ENCODE peak calls at places on chromosome 2, in nine cellular contexts. F, I, G, Z, U, V, Y, J and L are unnamed samples. For H3K27me3 and H3K36me3, the result is how much of the 10 kb centered on the place peaks cover.

GRCh38 chr2:161068670-161069069 is 91.6 kb upstream of the TANK start:
- DNase-seq in J (no peak), U (no peak), F (no peak), V (no peak), Z (no peak), Y (no peak), I (no peak), G (no peak), L (peak)

GRCh38 chr2:101704816-101705565 is 7.5 kb downstream of the MAP4K4 start:
- DNase-seq in F (no peak), Y (no peak), J (no peak), U (no peak), Z (no peak), I (no peak), G (no peak), V (no peak), L (peak)

GRCh38 chr2:60560734-60561649 is 7.5 kb upstream of the BCL11A start:
- DNase-seq in I (no peak), Y (no peak), F (no peak), V (no peak), G (no peak), Z (no peak), J (no peak), U (no peak), L (peak)

GRCh38 chr2:133458280-133458679 is 110.0 kb downstream of the NCKAP5 start:
- DNase-seq in Y (no peak), G (no peak), Z (no peak), U (no peak), F (no peak), V (peak), I (no peak), J (no peak), L (peak)

GRCh38 chr2:76448956-76449355 is 738.2 kb upstream of the GCFC2 start:
- DNase-seq in J (no peak), V (no peak), U (no peak), I (no peak), G (no peak), Y (no peak), F (no peak), Z (no peak), L (no peak)

GRCh38 chr2:163247151-163247872 is 408.7 kb upstream of the KCNH7 start:
- DNase-seq in I (no peak), F (no peak), J (no peak), Y (no peak), G (no peak), Z (no peak), U (no peak), V (no peak), L (no peak)

GRCh38 chr2:17901246-17901645 is 22.8 kb downstream of the KCNS3 start:
- DNase-seq in U (no peak), I (no peak), G (peak), F (no peak), Y (peak), Z (no peak), V (no peak), J (no peak), L (peak)

GRCh38 chr2:88626171-88627054 is 851 bp downstream of the EIF2AK3 start:
- DNase-seq in I (peak), G (peak), J (peak), Z (peak), F (peak), U (peak), V (peak), Y (peak), L (no peak)

GRCh38 chr2:100658017-100658416 is 95.2 kb downstream of the PDCL3 start:
- DNase-seq in J (no peak), Z (no peak), U (no peak), V (no peak), Y (no peak), G (no peak), F (no peak), I (no peak), L (no peak)

GRCh38 chr2:241810304-241811208 is 1.6 kb downstream of the NEU4 start:
- DNase-seq in Y (peak), U (peak), V (no peak), I (peak), F (peak), G (peak), Z (peak), J (no peak), L (no peak)

GRCh38 chr2:72723769-72724370 is 102.0 kb downstream of the EXOC6B start:
- DNase-seq in Z (no peak), J (no peak), G (no peak), I (no peak), U (peak), F (no peak), Y (no peak), V (no peak), L (no peak)

GRCh38 chr2:178928077-178928476 is 120.9 kb upstream of the TTN start:
- DNase-seq in V (no peak), U (no peak), Y (no peak), J (no peak), G (no peak), Z (no peak), F (no peak), I (no peak), L (no peak)

GRCh38 chr2:65164379-65165023 is 34.6 kb upstream of the RAB1A start:
- DNase-seq in Y (no peak), V (no peak), I (no peak), U (no peak), G (no peak), J (no peak), Z (no peak), F (no peak), L (no peak)

GRCh38 chr2:198712485-198712884 is 745.3 kb downstream of the SATB2 start:
- DNase-seq in V (no peak), U (no peak), I (no peak), F (no peak), J (no peak), G (no peak), Z (no peak), Y (no peak), L (no peak)

GRCh38 chr2:149720615-149721014 is 133.0 kb upstream of the MMADHC start:
- DNase-seq in I (no peak), V (no peak), J (no peak), F (no peak), Z (no peak), G (no peak), U (no peak), Y (no peak), L (no peak)

GRCh38 chr2:27683390-27684071 is 19.8 kb downstream of the SLC4A1AP start:
- DNase-seq in Y (peak), F (peak), U (peak), Z (peak), V (peak), G (peak), I (no peak), J (peak), L (peak)

GRCh38 chr2:3461781-3462492 is 57.4 kb downstream of the ADI1 start:
- DNase-seq in G (peak), J (no peak), Z (no peak), I (peak), U (no peak), F (no peak), V (peak), Y (no peak), L (peak)

GRCh38 chr2:235614900-235615712 is 121.3 kb downstream of the AGAP1 start:
- DNase-seq in F (peak), U (no peak), J (peak), Y (peak), V (peak), I (no peak), G (peak), Z (peak), L (no peak)

GRCh38 chr2:64491426-64491825 is 32.7 kb upstream of the AFTPH start:
- DNase-seq in F (no peak), Z (no peak), Y (no peak), U (no peak), J (no peak), V (no peak), G (no peak), I (no peak), L (no peak)

GRCh38 chr2:214547931-214548330 is 137.1 kb downstream of the VWC2L start:
- DNase-seq in J (no peak), Y (no peak), I (no peak), F (no peak), Z (no peak), U (no peak), V (no peak), G (no peak), L (no peak)

GRCh38 chr2:63698825-63699548 is 110.2 kb downstream of the MDH1 start:
- DNase-seq in V (peak), Y (peak), G (peak), J (peak), Z (no peak), I (no peak), U (peak), F (peak), L (peak)

GRCh38 chr2:67571785-67572718 is 174.9 kb downstream of the ETAA1 start:
- DNase-seq in V (no peak), F (no peak), Z (no peak), G (no peak), I (no peak), J (no peak), U (no peak), Y (no peak), L (peak)

GRCh38 chr2:217563081-217563480 is 439.7 kb downstream of the TNS1 start:
- DNase-seq in V (no peak), Y (no peak), I (no peak), J (no peak), U (no peak), F (no peak), G (no peak), Z (no peak), L (no peak)

GRCh38 chr2:152409691-152410597 is 75.0 kb downstream of the FMNL2 start:
- DNase-seq in Z (no peak), U (no peak), J (no peak), Y (no peak), F (no peak), G (no peak), I (no peak), V (no peak), L (peak)

GRCh38 chr2:200761168-200761715 is 50.5 kb upstream of the BZW1 start:
- DNase-seq in I (no peak), Z (no peak), J (no peak), U (no peak), V (peak), Y (no peak), G (no peak), F (no peak), L (peak)

GRCh38 chr2:109384308-109385271 is 229.2 kb downstream of the SEPTIN10 start:
- DNase-seq in J (no peak), V (peak), Z (peak), I (peak), Y (peak), G (peak), U (peak), F (peak), L (no peak)

GRCh38 chr2:187879491-187879890 is 325.3 kb upstream of the TFPI start:
- DNase-seq in I (no peak), Z (no peak), G (no peak), U (no peak), Y (no peak), F (no peak), V (peak), J (no peak), L (no peak)

GRCh38 chr2:235026649-235027557 is 75.1 kb downstream of the SH3BP4 start:
- DNase-seq in U (peak), Y (peak), V (peak), F (peak), I (peak), J (peak), G (peak), Z (peak), L (peak)

GRCh38 chr2:98701230-98701629 is 29.7 kb downstream of the MGAT4A start:
- DNase-seq in Z (no peak), Y (no peak), V (peak), U (no peak), F (no peak), J (no peak), G (no peak), I (no peak), L (peak)

GRCh38 chr2:43475922-43476321 is 119.9 kb downstream of the THADA start:
- DNase-seq in F (no peak), G (no peak), J (no peak), U (no peak), Y (no peak), I (no peak), V (no peak), Z (no peak), L (no peak)

GRCh38 chr2:180699657-180700361 is 280.6 kb upstream of the UBE2E3 start:
- DNase-seq in I (peak), Z (no peak), Y (no peak), V (no peak), F (no peak), U (no peak), G (no peak), J (no peak), L (no peak)

GRCh38 chr2:191231995-191232394 is 13.2 kb upstream of the MYO1B start:
- DNase-seq in I (no peak), U (no peak), Y (no peak), J (no peak), Z (no peak), G (no peak), F (no peak), V (no peak), L (peak)

GRCh38 chr2:239871481-239872435 is 153.4 kb downstream of the NDUFA10 start:
- DNase-seq in V (no peak), F (no peak), I (no peak), G (no peak), Z (no peak), U (peak), Y (no peak), J (peak), L (no peak)

GRCh38 chr2:106342801-106343200 is 125.4 kb downstream of the RGPD3 start:
- DNase-seq in I (no peak), G (no peak), J (no peak), V (no peak), F (no peak), Z (no peak), U (no peak), Y (no peak), L (no peak)

GRCh38 chr2:3238951-3239841 is 138.4 kb downstream of the EIPR1 start:
- DNase-seq in U (no peak), Y (no peak), G (no peak), F (no peak), Z (no peak), V (no peak), I (no peak), J (no peak), L (no peak)

GRCh38 chr2:133705287-133705686 is 137.0 kb upstream of the NCKAP5 start:
- DNase-seq in U (no peak), J (no peak), Z (no peak), Y (no peak), V (no peak), F (no peak), I (no peak), G (no peak), L (no peak)

GRCh38 chr2:221517362-221518121 is 54.6 kb downstream of the EPHA4 start:
- DNase-seq in F (no peak), J (peak), Z (peak), V (peak), I (peak), U (no peak), G (peak), Y (no peak), L (peak)

GRCh38 chr2:218887079-218887478 is 6.4 kb downstream of the WNT10A start:
- DNase-seq in G (no peak), J (no peak), U (no peak), Y (no peak), F (no peak), I (peak), Z (no peak), V (no peak), L (no peak)

GRCh38 chr2:218884519-218884918 is 3.9 kb downstream of the WNT10A start:
- DNase-seq in U (no peak), J (no peak), Z (no peak), V (no peak), I (no peak), G (peak), Y (no peak), F (no peak), L (no peak)

GRCh38 chr2:218883491-218884490 is 3.1 kb downstream of the WNT10A start:
- DNase-seq in J (no peak), V (no peak), Z (peak), I (peak), G (peak), U (no peak), Y (no peak), F (peak), L (peak)

GRCh38 chr2:218886461-218886947 is 5.9 kb downstream of the WNT10A start:
- DNase-seq in U (no peak), I (peak), Y (no peak), F (no peak), G (no peak), Z (no peak), J (no peak), V (no peak), L (no peak)

GRCh38 chr2:218885981-218886447 is 5.4 kb downstream of the WNT10A start:
- DNase-seq in V (no peak), J (no peak), G (no peak), F (no peak), Y (no peak), I (peak), U (no peak), Z (no peak), L (peak)
- H3K27me3 ChIP-seq in V (half or more), J (under half), G (under half), F (under half), Y (half or more), I (under half), U (under half), Z (under half), L (under half)

GRCh38 chr2:25855065-25855464 is 23.2 kb downstream of the ASXL2 start:
- DNase-seq in Z (no peak), Y (no peak), J (no peak), I (no peak), F (no peak), V (no peak), G (no peak), U (no peak), L (peak)

GRCh38 chr2:25854613-25855012 is 23.7 kb downstream of the ASXL2 start:
- DNase-seq in V (no peak), G (no peak), I (no peak), Z (no peak), U (no peak), J (no peak), Y (no peak), F (no peak), L (no peak)

GRCh38 chr2:25851740-25852503 is 26.4 kb downstream of the ASXL2 start:
- DNase-seq in U (peak), J (no peak), Y (no peak), V (peak), G (no peak), Z (no peak), I (no peak), F (no peak), L (peak)

GRCh38 chr2:25853038-25853638 is 25.1 kb downstream of the ASXL2 start:
- DNase-seq in J (no peak), F (no peak), Y (no peak), G (no peak), I (no peak), V (no peak), Z (no peak), U (no peak), L (no peak)

GRCh38 chr2:25856377-25856776 is 21.9 kb downstream of the ASXL2 start:
- DNase-seq in F (no peak), V (no peak), J (no peak), Z (no peak), Y (no peak), I (no peak), G (no peak), U (no peak), L (no peak)
- H3K4me3 ChIP-seq in F (no peak), V (no peak), J (no peak), Z (no peak), Y (no peak), I (no peak), G (no peak), U (no peak), L (no peak)

DNA sequence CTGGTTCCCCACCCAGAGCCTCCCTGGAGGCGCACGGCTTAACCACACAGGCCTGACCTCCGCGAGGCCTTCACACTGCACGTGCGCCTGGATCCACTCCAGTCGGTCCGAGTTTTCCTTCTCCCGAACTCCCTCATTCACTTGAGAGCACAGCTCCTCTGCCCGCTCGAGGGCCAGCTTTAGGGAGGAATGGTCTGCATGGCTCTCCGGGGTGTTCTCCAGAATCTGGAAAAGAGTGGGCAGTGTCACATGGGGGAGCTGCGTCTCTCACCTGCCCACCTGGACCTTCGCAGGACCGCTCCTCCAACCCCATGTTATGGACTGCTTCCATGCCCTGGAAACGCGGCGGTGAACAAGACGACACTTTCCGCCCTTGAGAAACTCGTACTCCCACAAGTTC is 35.9 kb downstream of the FAM228A start:
- DNase-seq in G (no peak), J (no peak), I (no peak), V (no peak), F (no peak), U (no peak), Z (no peak), Y (no peak), L (no peak)
- H3K36me3 ChIP-seq in G (under half), J (under half), I (under half), V (under half), F (half or more), U (under half), Z (half or more), Y (half or more), L (under half)

DNA sequence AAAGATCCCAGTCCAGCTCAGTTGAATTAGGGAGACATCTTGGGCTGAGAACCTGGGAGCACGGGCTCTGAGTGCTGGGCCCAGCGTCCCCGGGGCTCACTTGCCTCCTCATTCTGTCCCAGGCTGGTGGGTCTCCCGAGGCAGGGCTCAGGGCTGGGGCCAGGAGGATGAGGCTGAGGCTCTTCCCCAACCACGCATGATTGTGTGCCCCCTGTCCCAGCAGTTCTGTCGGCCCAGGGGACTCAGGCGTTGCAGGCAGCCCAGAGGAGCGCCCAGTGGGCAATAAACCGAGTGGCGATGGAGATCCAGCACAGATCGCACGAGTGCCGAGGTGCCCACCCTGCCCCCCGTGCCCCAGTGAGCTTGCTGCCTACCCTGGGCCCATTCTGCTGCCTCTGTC is 910 bp downstream of the PRSS56 start:
- DNase-seq in J (no peak), Y (no peak), F (no peak), V (no peak), U (no peak), G (no peak), I (no peak), Z (no peak), L (no peak)
- H3K27me3 ChIP-seq in J (under half), Y (half or more), F (half or more), V (under half), U (under half), G (under half), I (half or more), Z (under half), L (under half)

DNA sequence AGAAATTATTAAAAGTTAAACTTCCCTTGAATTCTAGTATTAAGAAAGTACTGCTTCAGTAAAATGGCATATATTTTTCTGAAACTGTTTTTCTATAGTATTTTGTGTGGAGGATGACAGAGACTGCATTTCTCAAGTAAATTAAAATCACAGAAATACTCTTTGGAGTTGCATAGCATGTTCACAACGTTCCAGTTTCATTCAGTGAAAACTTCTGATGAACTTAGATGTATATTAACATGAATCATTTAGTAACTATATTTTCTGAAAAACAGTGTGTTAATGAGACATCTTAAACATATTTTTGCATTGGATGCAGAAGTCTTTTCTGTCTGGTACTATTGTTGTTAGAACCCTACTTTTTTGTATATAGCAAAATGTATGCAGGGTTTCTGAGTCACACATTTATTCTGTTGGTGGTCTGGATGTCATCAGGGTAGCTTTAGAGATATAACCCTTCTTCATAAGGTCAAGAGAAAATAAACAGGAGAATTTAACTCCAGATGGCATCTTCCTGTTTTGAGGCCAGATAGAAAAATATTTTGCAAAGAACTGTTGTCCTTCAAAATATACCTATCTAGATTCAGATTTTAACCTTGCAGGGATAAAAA is 5.1 kb downstream of the COL3A1 start:
- DNase-seq in Z (no peak), Y (no peak), I (no peak), V (no peak), F (no peak), U (no peak), J (no peak), G (no peak), L (no peak)
- H3K4me3 ChIP-seq in Z (no peak), Y (peak), I (no peak), V (no peak), F (peak), U (no peak), J (no peak), G (peak), L (no peak)

GRCh38 chr2:42113427-42113826 is 55.7 kb upstream of the EML4 start:
- DNase-seq in J (no peak), U (no peak), I (no peak), Z (no peak), V (no peak), G (no peak), Y (no peak), F (no peak), L (no peak)
- H3K36me3 ChIP-seq in J (under half), U (under half), I (under half), Z (under half), V (under half), G (under half), Y (under half), F (under half), L (under half)

GRCh38 chr2:176105727-176106635 is 1.1 kb upstream of the HOXD11 start:
- DNase-seq in I (no peak), Z (no peak), G (no peak), J (no peak), Y (no peak), U (no peak), V (no peak), F (no peak), L (no peak)
- H3K27me3 ChIP-seq in I (half or more), Z (half or more), G (half or more), J (under half), Y (half or more), U (half or more), V (half or more), F (half or more), L (half or more)

GRCh38 chr2:158129037-158129436 is 27.4 kb downstream of the UPP2 start:
- DNase-seq in Z (no peak), F (no peak), Y (no peak), I (no peak), U (no peak), G (no peak), V (no peak), J (no peak), L (no peak)
- H3K4me3 ChIP-seq in Z (no peak), F (no peak), Y (no peak), I (no peak), U (no peak), G (no peak), V (no peak), J (no peak), L (no peak)